ENCODE peak calls at places on chromosomes 7 and 10, in four cellular contexts. One of them, this sample, is unnamed. For H3K4me1, the result is how much of the 10 kb centered on the place peaks cover.

GRCh38 chr10:2108496-2108895 is 371.2 kb upstream of the ADARB2 start:
- DNase-seq in ovary: no peak
- DNase-seq in OCI-LY7: no peak
- DNase-seq in HCT116: no peak
- DNase-seq in this sample: no peak

GRCh38 chr7:87129836-87130235 is 22.4 kb upstream of the DMTF1 start:
- DNase-seq in ovary: no peak
- DNase-seq in OCI-LY7: no peak
- DNase-seq in HCT116: no peak
- DNase-seq in this sample: no peak

GRCh38 chr10:118692911-118693310 is 61.9 kb downstream of the CACUL1 start:
- DNase-seq in ovary: no peak
- DNase-seq in OCI-LY7: no peak
- DNase-seq in HCT116: no peak
- DNase-seq in this sample: no peak

GRCh38 chr7:44291066-44291732 is 34.2 kb downstream of the CAMK2B start:
- DNase-seq in ovary: peak
- DNase-seq in OCI-LY7: no peak
- DNase-seq in HCT116: no peak
- DNase-seq in this sample: peak

GRCh38 chr10:66783296-66783695 is 142.5 kb upstream of the LRRTM3 start:
- DNase-seq in ovary: no peak
- DNase-seq in OCI-LY7: no peak
- DNase-seq in HCT116: no peak
- DNase-seq in this sample: no peak

GRCh38 chr10:119355930-119356329 is 148.6 kb downstream of the GRK5 start:
- DNase-seq in ovary: no peak
- DNase-seq in OCI-LY7: peak
- DNase-seq in HCT116: peak
- DNase-seq in this sample: no peak

GRCh38 chr10:116274141-116274861 is 1.3 kb upstream of the GFRA1 start:
- DNase-seq in ovary: no peak
- DNase-seq in OCI-LY7: no peak
- DNase-seq in HCT116: no peak
- DNase-seq in this sample: no peak

GRCh38 chr7:113622796-113623195 is 296.0 kb downstream of the PPP1R3A start:
- DNase-seq in ovary: no peak
- DNase-seq in OCI-LY7: no peak
- DNase-seq in HCT116: no peak
- DNase-seq in this sample: no peak

GRCh38 chr7:155258233-155258575 is 39.5 kb upstream of the INSIG1 start:
- DNase-seq in ovary: no peak
- DNase-seq in OCI-LY7: no peak
- DNase-seq in HCT116: no peak
- DNase-seq in this sample: no peak

GRCh38 chr7:151413241-151413640 is 3.4 kb upstream of the WDR86 start:
- DNase-seq in ovary: no peak
- DNase-seq in OCI-LY7: no peak
- DNase-seq in HCT116: no peak
- DNase-seq in this sample: no peak
- H3K4me1 ChIP-seq in ovary: under half
- H3K4me1 ChIP-seq in OCI-LY7: under half
- H3K4me1 ChIP-seq in HCT116: under half
- H3K4me1 ChIP-seq in this sample: under half

GRCh38 chr7:55024776-55025175 is 6.0 kb downstream of the EGFR start:
- DNase-seq in ovary: no peak
- DNase-seq in OCI-LY7: no peak
- DNase-seq in HCT116: no peak
- DNase-seq in this sample: no peak
- H3K4me1 ChIP-seq in ovary: under half
- H3K4me1 ChIP-seq in OCI-LY7: under half
- H3K4me1 ChIP-seq in HCT116: under half
- H3K4me1 ChIP-seq in this sample: under half

GRCh38 chr7:108326938-108327337 is 129.3 kb downstream of the NRCAM start:
- DNase-seq in ovary: no peak
- DNase-seq in OCI-LY7: no peak
- DNase-seq in HCT116: no peak
- DNase-seq in this sample: no peak

GRCh38 chr7:108324053-108325038 is 131.9 kb downstream of the NRCAM start:
- DNase-seq in ovary: no peak
- DNase-seq in OCI-LY7: no peak
- DNase-seq in HCT116: no peak
- DNase-seq in this sample: no peak

GRCh38 chr7:108322899-108323298 is 133.3 kb downstream of the NRCAM start:
- DNase-seq in ovary: no peak
- DNase-seq in OCI-LY7: no peak
- DNase-seq in HCT116: no peak
- DNase-seq in this sample: no peak

GRCh38 chr7:108321359-108321758 is 134.9 kb downstream of the NRCAM start:
- DNase-seq in ovary: no peak
- DNase-seq in OCI-LY7: no peak
- DNase-seq in HCT116: no peak
- DNase-seq in this sample: no peak

GRCh38 chr7:108323305-108323832 is 132.9 kb downstream of the NRCAM start:
- DNase-seq in ovary: no peak
- DNase-seq in OCI-LY7: no peak
- DNase-seq in HCT116: no peak
- DNase-seq in this sample: no peak
- H3K4me1 ChIP-seq in ovary: under half
- H3K4me1 ChIP-seq in OCI-LY7: under half
- H3K4me1 ChIP-seq in HCT116: under half
- H3K4me1 ChIP-seq in this sample: under half

GRCh38 chr10:988667-989545 is 672 bp downstream of the GTPBP4 start:
- DNase-seq in ovary: no peak
- DNase-seq in OCI-LY7: no peak
- DNase-seq in HCT116: no peak
- DNase-seq in this sample: no peak

GRCh38 chr10:986881-987634 is 1.2 kb upstream of the GTPBP4 start:
- DNase-seq in ovary: no peak
- DNase-seq in OCI-LY7: no peak
- DNase-seq in HCT116: no peak
- DNase-seq in this sample: no peak

GRCh38 chr10:987635-987905 is 664 bp upstream of the GTPBP4 start:
- DNase-seq in ovary: no peak
- DNase-seq in OCI-LY7: no peak
- DNase-seq in HCT116: no peak
- DNase-seq in this sample: no peak

GRCh38 chr10:986137-986825 is 2.0 kb upstream of the GTPBP4 start:
- DNase-seq in ovary: no peak
- DNase-seq in OCI-LY7: no peak
- DNase-seq in HCT116: no peak
- DNase-seq in this sample: no peak

GRCh38 chr10:987906-988666 is at the start of gene GTPBP4:
- DNase-seq in ovary: peak
- DNase-seq in OCI-LY7: peak
- DNase-seq in HCT116: peak
- DNase-seq in this sample: peak
- H3K4me1 ChIP-seq in ovary: under half
- H3K4me1 ChIP-seq in OCI-LY7: under half
- H3K4me1 ChIP-seq in HCT116: under half
- H3K4me1 ChIP-seq in this sample: under half

GRCh38 chr7:35695987-35696386 is 1.1 kb upstream of the HERPUD2 start:
- DNase-seq in ovary: no peak
- DNase-seq in OCI-LY7: no peak
- DNase-seq in HCT116: no peak
- DNase-seq in this sample: peak

GRCh38 chr7:35694161-35694783 is 663 bp downstream of the HERPUD2 start:
- DNase-seq in ovary: peak
- DNase-seq in OCI-LY7: peak
- DNase-seq in HCT116: no peak
- DNase-seq in this sample: no peak

GRCh38 chr7:35697414-35698175 is 2.7 kb upstream of the HERPUD2 start:
- DNase-seq in ovary: no peak
- DNase-seq in OCI-LY7: no peak
- DNase-seq in HCT116: no peak
- DNase-seq in this sample: no peak

GRCh38 chr7:35694784-35695627 is at the start of gene HERPUD2:
- DNase-seq in ovary: peak
- DNase-seq in OCI-LY7: peak
- DNase-seq in HCT116: peak
- DNase-seq in this sample: peak

GRCh38 chr7:35695628-35695888 is 623 bp upstream of the HERPUD2 start:
- DNase-seq in ovary: no peak
- DNase-seq in OCI-LY7: no peak
- DNase-seq in HCT116: no peak
- DNase-seq in this sample: no peak
- H3K4me1 ChIP-seq in ovary: under half
- H3K4me1 ChIP-seq in OCI-LY7: under half
- H3K4me1 ChIP-seq in HCT116: under half
- H3K4me1 ChIP-seq in this sample: under half

GRCh38 chr7:55127622-55128081 is 108.8 kb downstream of the EGFR start:
- DNase-seq in ovary: no peak
- DNase-seq in OCI-LY7: no peak
- DNase-seq in HCT116: no peak
- DNase-seq in this sample: no peak
- H3K4me1 ChIP-seq in ovary: under half
- H3K4me1 ChIP-seq in OCI-LY7: under half
- H3K4me1 ChIP-seq in HCT116: half or more
- H3K4me1 ChIP-seq in this sample: under half

DNA sequence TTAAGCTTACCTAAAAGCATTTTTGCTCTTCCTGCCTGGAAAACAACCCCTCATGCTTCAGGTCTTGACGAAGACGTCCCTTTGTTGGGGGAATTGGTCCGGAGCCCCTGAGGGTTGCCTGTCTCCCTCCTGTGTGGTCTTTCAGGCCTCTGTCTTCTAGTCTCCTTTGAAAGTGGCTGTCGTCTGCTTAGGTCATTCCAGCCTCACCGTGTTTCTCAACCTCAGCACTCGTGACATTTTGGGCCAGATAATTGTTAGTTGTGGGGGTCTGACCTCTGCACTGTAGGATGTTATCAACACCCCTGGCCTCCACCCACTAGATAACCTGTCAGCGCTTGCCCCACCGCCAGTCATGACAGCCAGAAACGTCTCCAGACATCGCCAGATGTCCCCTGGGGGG is 219.1 kb downstream of the TCF7L2 start:
- DNase-seq in ovary: no peak
- DNase-seq in OCI-LY7: no peak
- DNase-seq in HCT116: no peak
- DNase-seq in this sample: no peak
- H3K4me1 ChIP-seq in ovary: under half
- H3K4me1 ChIP-seq in OCI-LY7: under half
- H3K4me1 ChIP-seq in HCT116: under half
- H3K4me1 ChIP-seq in this sample: under half

GRCh38 chr10:124040454-124040853 is 52.9 kb downstream of the CHST15 start:
- DNase-seq in ovary: no peak
- DNase-seq in OCI-LY7: no peak
- DNase-seq in HCT116: no peak
- DNase-seq in this sample: no peak
- H3K4me1 ChIP-seq in ovary: under half
- H3K4me1 ChIP-seq in OCI-LY7: under half
- H3K4me1 ChIP-seq in HCT116: under half
- H3K4me1 ChIP-seq in this sample: under half

This sample was measured in naive thymus-derived CD4-positive, alpha-beta T cell.